ENCODE peak calls at places on chromosome 19, in six cellular contexts. W, M, P, X, L and U are unnamed samples.

GRCh38 chr19:5014941-5015340 is 46.0 kb downstream of the KDM4B start:
- DNase-seq in W (no peak), M (no peak), P (no peak), X (no peak), L (no peak), U (no peak)

GRCh38 chr19:13843104-13843921 is 33.6 kb upstream of the NANOS3 start:
- DNase-seq in W (no peak), M (no peak), P (no peak), X (no peak), L (no peak), U (peak; percentile 45)

GRCh38 chr19:6161271-6161850 is 25.9 kb downstream of the ACSBG2 start:
- DNase-seq in W (peak; percentile 50), M (peak; percentile 20), P (no peak), X (peak; percentile 6), L (peak; percentile 43), U (peak; percentile 40)

GRCh38 chr19:13055213-13056051 is 47.2 kb downstream of the LYL1 start:
- DNase-seq in W (no peak), M (no peak), P (no peak), X (peak; percentile 86), L (no peak), U (peak; percentile 63)

GRCh38 chr19:33812388-33813330 is 16.0 kb downstream of the KCTD15 start:
- DNase-seq in W (no peak), M (no peak), P (no peak), X (no peak), L (no peak), U (no peak)

GRCh38 chr19:38707512-38708114 is 36.7 kb downstream of the CAPN12 start:
- DNase-seq in W (no peak), M (no peak), P (no peak), X (no peak), L (no peak), U (no peak)

GRCh38 chr19:35318679-35319448 is 10.1 kb upstream of the CD22 start:
- DNase-seq in W (no peak), M (no peak), P (no peak), X (peak; percentile 82), L (peak; percentile 50), U (no peak)

GRCh38 chr19:48868196-48868886 is at the start of gene PLEKHA4:
- DNase-seq in W (no peak), M (no peak), P (no peak), X (peak; percentile 61), L (no peak), U (peak; percentile 45)

GRCh38 chr19:32651729-32652140 is 23.2 kb downstream of the ANKRD27 start:
- DNase-seq in W (no peak), M (no peak), P (no peak), X (no peak), L (no peak), U (no peak)

GRCh38 chr19:29775575-29775900 is 36.3 kb upstream of the CCNE1 start:
- DNase-seq in W (no peak), M (no peak), P (no peak), X (no peak), L (no peak), U (no peak)

GRCh38 chr19:14021474-14021873 is 6.5 kb upstream of the RLN3 start:
- DNase-seq in W (no peak), M (no peak), P (no peak), X (no peak), L (no peak), U (peak; percentile 24)

GRCh38 chr19:55645512-55645881 is 2.0 kb downstream of the ZNF581 start:
- DNase-seq in W (no peak), M (no peak), P (no peak), X (no peak), L (no peak), U (no peak)

GRCh38 chr19:43651758-43652545 is 12.3 kb upstream of the CADM4 start:
- DNase-seq in W (peak; percentile 48), M (peak; percentile 45), P (peak; percentile 20), X (peak; percentile 66), L (peak; percentile 39), U (peak; percentile 77)

GRCh38 chr19:15198006-15198356 is 2.8 kb downstream of the NOTCH3 start:
- DNase-seq in W (no peak), M (no peak), P (no peak), X (no peak), L (no peak), U (no peak)

GRCh38 chr19:44677019-44677809 is 5.9 kb downstream of the CEACAM19 start:
- DNase-seq in W (peak; percentile 6), M (no peak), P (no peak), X (peak; percentile 55), L (no peak), U (no peak)

GRCh38 chr19:1646931-1647663 is 5.3 kb downstream of the TCF3 start:
- DNase-seq in W (no peak), M (no peak), P (no peak), X (no peak), L (peak; percentile 31), U (peak; percentile 53)

GRCh38 chr19:2575734-2576481 is 100.0 kb downstream of the GADD45B start:
- DNase-seq in W (no peak), M (no peak), P (no peak), X (peak; percentile 96), L (no peak), U (no peak)